ENCODE peak calls at places on chromosomes 2 and 18, in five cellular contexts. F is stomach, V is Right ventricle myocardium inferior, Y is GM12865, J is AG08395. K is an unnamed sample.

GRCh38 chr2:142180820-142181533 is 50.2 kb upstream of the LRP1B start:
- DNase-seq in Y (peak), V (peak), F (no peak), J (no peak), K (no peak)

GRCh38 chr2:239379641-239380170 is 21.1 kb downstream of the HDAC4 start:
- DNase-seq in Y (no peak), J (no peak), V (peak), F (no peak), K (no peak)

GRCh38 chr2:138942466-138942865 is 162.3 kb upstream of the NXPH2 start:
- DNase-seq in Y (no peak), V (no peak), J (no peak), F (no peak), K (no peak)

GRCh38 chr2:121398853-121399252 is 113.9 kb upstream of the TFCP2L1 start:
- DNase-seq in Y (no peak), V (no peak), F (no peak), J (no peak), K (no peak)

GRCh38 chr2:212052412-212053159 is 486.0 kb downstream of the ERBB4 start:
- DNase-seq in J (no peak), Y (no peak), V (no peak), F (no peak), K (no peak)

GRCh38 chr2:219560893-219561178 is 10.5 kb downstream of the OBSL1 start:
- DNase-seq in F (no peak), Y (no peak), J (no peak), V (no peak), K (no peak)

GRCh38 chr18:37253424-37254255 is 312.0 kb downstream of the CELF4 start:
- DNase-seq in V (no peak), J (peak), F (peak), Y (peak), K (peak)

GRCh38 chr2:579351-579886 is 97.8 kb downstream of the TMEM18 start:
- DNase-seq in J (no peak), Y (no peak), V (no peak), F (no peak), K (no peak)

GRCh38 chr2:53970095-53970897 is 497 bp downstream of the PSME4 start:
- DNase-seq in Y (peak), V (no peak), J (peak), F (peak), K (peak)

K was measured in RWPE1.